ENCODE peak calls at places on chromosomes 11 and 22, in six cellular contexts. B is OCI-LY7, V is body of pancreas, J is HCT116, K is kidney epithelial cell, Z is IMR-90. T is an unnamed sample.

GRCh38 chr22:23067023-23067650 is 3.2 kb upstream of the GNAZ start:
- DNase-seq in Z (no peak), B (no peak), K (no peak), J (no peak), V (no peak), T (no peak)

GRCh38 chr22:44274918-44275665 is 37.7 kb downstream of the SHISAL1 start:
- DNase-seq in K (no peak), B (no peak), Z (no peak), J (no peak), V (peak), T (no peak)

GRCh38 chr11:112294688-112295340 is 34.2 kb upstream of the PLET1 start:
- DNase-seq in B (no peak), J (no peak), Z (no peak), K (no peak), V (no peak), T (peak)

GRCh38 chr11:111762526-111762925 is 3.7 kb downstream of the PPP2R1B start:
- DNase-seq in B (no peak), Z (no peak), V (no peak), K (no peak), J (no peak), T (no peak)

GRCh38 chr11:27161071-27161470 is 120.5 kb downstream of the BBOX1 start:
- DNase-seq in J (no peak), B (no peak), Z (peak), K (no peak), V (no peak), T (peak)

GRCh38 chr11:114606003-114606801 is 10.6 kb upstream of the NXPE4 start:
- DNase-seq in K (no peak), V (no peak), J (no peak), B (no peak), Z (peak), T (peak)

GRCh38 chr11:96964661-96965060 is 574.8 kb downstream of the JRKL start:
- DNase-seq in J (no peak), V (no peak), K (no peak), B (no peak), Z (no peak), T (no peak)

GRCh38 chr22:31082606-31083376 is 1.7 kb downstream of the SMTN start:
- DNase-seq in Z (peak), B (peak), K (no peak), J (peak), V (peak), T (peak)

GRCh38 chr11:131665344-131665968 is 295.0 kb downstream of the NTM start:
- DNase-seq in Z (no peak), B (no peak), K (no peak), V (no peak), J (no peak), T (no peak)

GRCh38 chr11:10792385-10793068 is 16.2 kb downstream of the EIF4G2 start:
- DNase-seq in V (peak), Z (peak), B (peak), K (peak), J (peak), T (peak)

GRCh38 chr11:95863486-95864140 is 60.3 kb downstream of the MTMR2 start:
- DNase-seq in K (no peak), V (no peak), Z (peak), J (no peak), B (no peak), T (peak)

GRCh38 chr11:108880510-108880909 is 215.6 kb downstream of the DDX10 start:
- DNase-seq in B (no peak), Z (peak), J (no peak), K (no peak), V (no peak), T (no peak)

GRCh38 chr11:36165638-36166389 is 123.4 kb downstream of the COMMD9 start:
- DNase-seq in B (no peak), K (no peak), V (no peak), Z (peak), J (no peak), T (no peak)

GRCh38 chr22:19120829-19121630 is 1.2 kb downstream of the DGCR2 start:
- DNase-seq in B (no peak), K (no peak), J (peak), Z (peak), V (peak), T (peak)

GRCh38 chr22:25060522-25061071 is 108.1 kb downstream of the KIAA1671 start:
- DNase-seq in V (no peak), J (no peak), B (no peak), Z (no peak), K (no peak), T (peak)

GRCh38 chr22:42692239-42693054 is 28.2 kb downstream of the A4GALT start:
- DNase-seq in J (no peak), V (no peak), Z (no peak), B (peak), K (no peak), T (no peak)

GRCh38 chr11:28243596-28243995 is 135.4 kb downstream of the METTL15 start:
- DNase-seq in J (no peak), V (no peak), B (no peak), K (no peak), Z (peak), T (peak)

GRCh38 chr11:69972351-69972802 is 105.7 kb upstream of the ANO1 start:
- DNase-seq in Z (no peak), J (no peak), K (no peak), B (peak), V (no peak), T (no peak)

GRCh38 chr11:102555091-102555490 is 24.5 kb upstream of the MMP7 start:
- DNase-seq in Z (no peak), B (no peak), V (no peak), K (no peak), J (no peak), T (no peak)

GRCh38 chr11:27596388-27596787 is 89.8 kb upstream of the LIN7C start:
- DNase-seq in K (no peak), V (no peak), B (no peak), J (no peak), Z (no peak), T (no peak)

GRCh38 chr11:107385361-107385982 is 72.2 kb downstream of the CWF19L2 start:
- DNase-seq in V (peak), K (no peak), B (no peak), Z (peak), J (peak), T (peak)

GRCh38 chr22:36546092-36546804 is 17.3 kb upstream of the EIF3D start:
- DNase-seq in V (peak), K (no peak), Z (peak), J (peak), B (peak), T (peak)

GRCh38 chr22:39941661-39942060 is 18.5 kb upstream of the TMA7B start:
- DNase-seq in V (no peak), K (no peak), Z (no peak), J (no peak), B (no peak), T (no peak)

GRCh38 chr11:111331711-111332479 is 33.5 kb downstream of the POU2AF3 start:
- DNase-seq in V (no peak), J (no peak), K (no peak), B (no peak), Z (peak), T (peak)

GRCh38 chr11:63896071-63896470 is 20.9 kb downstream of the RCOR2 start:
- DNase-seq in Z (no peak), B (no peak), J (no peak), K (no peak), V (peak), T (no peak)

GRCh38 chr11:117299351-117300300 is 8.5 kb downstream of the BACE1-AS start:
- DNase-seq in J (no peak), Z (no peak), K (no peak), V (peak), B (no peak), T (no peak)

GRCh38 chr11:35223429-35223828 is 84.5 kb downstream of the CD44 start:
- DNase-seq in Z (peak), K (no peak), J (no peak), B (no peak), V (no peak), T (peak)

GRCh38 chr22:35842954-35843353 is 125.3 kb downstream of the APOL5 start:
- DNase-seq in K (no peak), V (peak), J (peak), Z (peak), B (peak), T (peak)

GRCh38 chr11:76284161-76284560 is 77.9 kb upstream of the WNT11 start:
- DNase-seq in Z (no peak), V (no peak), J (no peak), K (no peak), B (no peak), T (no peak)

GRCh38 chr11:117816151-117816741 is 8.3 kb downstream of the FXYD2 start:
- DNase-seq in J (no peak), Z (peak), K (no peak), V (peak), B (no peak), T (peak)

GRCh38 chr11:35980646-35981402 is 37.0 kb downstream of the LDLRAD3 start:
- DNase-seq in J (no peak), K (no peak), V (no peak), B (no peak), Z (peak), T (no peak)

GRCh38 chr11:46523290-46523689 is 70.5 kb downstream of the AMBRA1 start:
- DNase-seq in K (no peak), B (no peak), Z (no peak), V (no peak), J (no peak), T (no peak)

GRCh38 chr22:40183029-40183581 is 5.4 kb downstream of the TNRC6B start:
- DNase-seq in Z (peak), V (peak), J (no peak), K (peak), B (no peak), T (peak)

GRCh38 chr11:2270322-2271076 is at the start of gene ASCL2:
- DNase-seq in K (no peak), B (no peak), Z (no peak), V (no peak), J (no peak), T (no peak)
- H3K4me3 ChIP-seq in K (no peak), B (no peak), Z (no peak), V (no peak), J (peak), T (no peak)

DNA sequence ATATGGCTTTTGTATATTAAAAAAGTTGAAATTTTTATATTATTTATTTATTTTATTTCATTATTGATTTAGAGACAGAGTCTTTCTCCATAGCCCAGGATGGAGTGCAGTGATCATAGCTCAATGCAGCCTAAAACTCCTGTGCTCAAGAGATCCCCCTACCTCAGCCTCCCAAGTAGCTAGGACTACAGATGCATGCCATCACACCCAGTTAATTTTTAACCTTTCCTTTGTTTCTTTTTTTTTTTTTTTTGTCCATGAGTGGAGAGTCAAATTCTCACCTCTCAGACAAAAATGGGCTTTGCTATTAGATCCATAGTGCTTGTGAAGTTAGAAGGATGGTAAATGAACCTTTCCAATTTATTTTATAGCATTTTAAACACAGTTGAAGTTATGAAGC is 182.5 kb downstream of the SOX6 start:
- DNase-seq in J (no peak), Z (no peak), B (no peak), K (no peak), V (no peak), T (no peak)
- TF ChIP-seq CTCF in J (no peak), Z (no peak), B (no peak), K (no peak), V (no peak), T (no peak)

DNA sequence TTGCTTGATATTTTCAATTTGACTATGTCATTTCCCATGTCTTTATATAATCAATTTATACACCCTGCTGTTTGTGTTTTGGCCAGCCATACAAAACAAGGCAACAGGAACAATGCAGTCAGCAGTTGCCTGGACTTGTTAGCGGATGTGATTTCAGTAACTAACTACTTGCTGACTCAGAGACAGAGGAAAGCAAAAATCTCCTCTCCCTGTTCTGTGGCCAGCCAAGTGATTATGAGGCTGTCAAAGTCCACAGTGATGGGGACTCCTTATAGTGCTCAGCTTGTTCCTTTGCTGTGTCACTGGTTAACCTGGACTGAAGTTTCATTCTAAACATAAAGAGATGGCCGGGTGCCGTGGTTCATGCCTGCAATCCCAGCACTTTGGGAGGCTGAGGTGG is 32.6 kb upstream of the APLP2 start:
- DNase-seq in J (no peak), V (no peak), B (no peak), Z (peak), K (peak), T (peak)
- H3K4me3 ChIP-seq in J (no peak), V (no peak), B (no peak), Z (no peak), K (no peak), T (no peak)

DNA sequence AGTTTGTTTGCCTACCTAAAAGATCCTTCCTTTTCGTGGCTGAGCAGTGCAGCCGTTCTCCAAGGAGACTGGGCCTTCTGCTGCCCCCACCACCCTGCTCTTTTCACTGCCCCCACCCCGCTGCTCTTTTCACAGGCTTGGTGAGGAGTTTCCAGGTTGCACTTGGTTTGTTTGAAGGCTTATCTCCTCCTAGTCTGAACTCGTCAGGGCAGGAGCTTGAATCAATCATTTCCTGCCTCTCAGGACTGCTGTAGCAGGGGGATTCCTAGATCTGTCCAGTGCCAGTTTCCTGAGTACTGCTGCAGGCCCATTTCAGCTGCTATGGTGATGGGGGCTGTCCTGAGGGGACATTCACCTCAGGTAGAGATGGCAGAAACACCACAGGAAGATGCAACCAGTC is 10.0 kb downstream of the MED15 start:
- DNase-seq in K (no peak), V (no peak), B (no peak), Z (no peak), J (no peak), T (no peak)
- TF ChIP-seq CTCF in K (no peak), V (no peak), B (no peak), Z (no peak), J (no peak), T (no peak)

GRCh38 chr11:65617136-65617850 is 1.7 kb downstream of the PCNX3 start:
- DNase-seq in V (no peak), J (no peak), Z (no peak), B (peak), K (no peak), T (no peak)
- H3K4me3 ChIP-seq in V (no peak), J (peak), Z (no peak), B (peak), K (no peak), T (peak)

GRCh38 chr11:61872935-61873565 is 18.3 kb downstream of the FADS3 start:
- DNase-seq in B (no peak), Z (no peak), K (no peak), V (no peak), J (no peak), T (no peak)

GRCh38 chr11:61868601-61869476 is 22.5 kb downstream of the FADS3 start:
- DNase-seq in V (no peak), J (no peak), B (no peak), K (no peak), Z (no peak), T (no peak)

GRCh38 chr11:61869636-61870428 is 21.5 kb downstream of the FADS3 start:
- DNase-seq in K (no peak), J (no peak), B (no peak), V (no peak), Z (no peak), T (no peak)

GRCh38 chr11:61870429-61871039 is 20.8 kb downstream of the FADS3 start:
- DNase-seq in Z (no peak), J (no peak), V (no peak), K (no peak), B (no peak), T (peak)

DNA sequence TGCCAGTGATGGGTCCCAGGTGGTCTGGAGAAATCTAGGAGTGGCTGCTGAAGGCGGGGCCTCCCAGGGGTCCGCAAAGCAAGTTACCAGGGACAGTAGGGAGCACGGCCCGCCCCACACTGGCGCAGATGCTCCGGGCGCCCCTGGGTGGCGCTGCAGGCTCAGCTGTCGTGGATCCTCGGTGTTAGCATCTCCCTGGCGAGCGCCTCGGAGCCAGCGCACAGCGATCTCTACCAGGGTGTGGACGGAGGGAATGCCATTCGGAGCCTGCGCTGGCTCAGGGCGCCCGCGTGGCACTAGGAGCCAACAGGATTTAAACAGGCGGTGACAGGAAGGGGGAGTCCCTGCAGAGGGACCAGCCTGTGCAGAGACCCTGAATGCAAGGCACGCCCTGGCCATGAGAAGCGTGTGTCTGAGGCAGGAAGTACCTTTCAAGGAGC is 20.2 kb downstream of the FADS3 start:
- DNase-seq in Z (peak), B (peak), V (peak), K (no peak), J (peak), T (peak)
- TF ChIP-seq CTCF in Z (peak), B (peak), V (peak), K (peak), J (peak), T (peak)

DNA sequence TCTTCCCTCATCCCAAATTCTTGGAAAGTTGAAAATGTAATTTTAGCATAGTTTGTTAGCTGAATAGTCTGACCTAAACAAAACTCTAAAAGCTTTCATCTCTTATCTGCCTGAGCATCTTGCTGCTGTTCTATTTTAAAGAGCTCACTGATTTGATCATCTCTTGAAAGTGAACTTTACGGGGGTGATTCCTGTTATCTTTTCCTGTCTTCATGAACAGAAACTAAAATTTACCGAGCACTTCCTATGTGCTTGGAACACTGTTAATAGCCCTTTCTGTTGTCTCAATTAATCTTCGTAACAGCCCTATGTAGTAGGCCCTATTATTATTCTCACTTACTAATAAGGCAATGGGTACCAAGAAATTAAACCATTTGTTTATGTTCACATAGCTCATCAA is 12.3 kb downstream of the AMOTL1 start:
- DNase-seq in J (no peak), B (no peak), V (no peak), Z (no peak), K (no peak), T (no peak)
- H3K4me3 ChIP-seq in J (no peak), B (no peak), V (no peak), Z (peak), K (no peak), T (peak)

DNA sequence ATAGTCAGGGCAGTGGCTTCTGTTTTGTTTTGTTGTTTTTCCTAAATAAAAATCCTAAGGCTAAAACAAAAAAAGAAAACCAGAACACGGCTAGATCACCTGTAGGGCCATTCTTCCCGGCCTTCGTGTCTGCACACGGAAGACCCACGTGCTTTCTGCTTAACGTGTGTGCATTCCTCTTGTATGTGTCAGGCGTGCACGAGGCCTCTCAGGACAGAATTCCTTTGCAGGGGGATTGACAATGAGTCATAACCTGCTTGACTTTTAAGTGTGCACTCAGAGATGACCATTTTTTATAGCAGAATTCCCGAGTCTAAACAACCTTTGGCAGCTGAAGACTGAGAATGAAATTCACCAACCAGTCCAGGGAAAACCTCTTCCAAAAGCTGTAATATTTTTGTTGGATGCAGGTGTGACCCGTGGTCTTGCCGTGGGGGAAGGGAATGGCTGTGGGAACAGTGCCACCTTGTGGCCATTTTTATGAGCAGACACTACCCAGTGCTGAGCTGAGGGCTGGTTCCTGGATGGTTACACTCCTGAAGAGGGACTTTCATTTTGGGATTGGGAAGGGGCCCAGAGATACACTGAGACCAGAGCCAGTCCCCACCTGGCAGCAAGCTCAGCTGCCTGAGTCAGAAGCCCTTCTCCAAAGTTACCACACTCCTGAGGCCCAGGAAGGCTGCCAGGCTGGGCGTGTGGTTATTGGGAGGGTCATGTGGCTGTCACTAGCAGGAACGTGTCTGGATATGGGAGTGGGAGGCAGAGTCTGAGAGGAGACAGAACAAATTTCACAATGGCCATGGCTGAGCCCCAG is 35.7 kb upstream of the DKK3 start:
- DNase-seq in J (peak), V (peak), B (peak), K (peak), Z (peak), T (peak)
- TF ChIP-seq CTCF in J (peak), V (peak), B (peak), K (peak), Z (peak), T (peak)